ENCODE peak calls at places on chromosome 20, in eight cellular contexts. One of them, this sample, is unnamed.

GRCh38 chr20:23649242-23649641 is 11.5 kb upstream of the CST3 start:
- DNase-seq in PC-9: no peak
- DNase-seq in IMR-90: no peak
- DNase-seq in cardiac muscle cell: no peak
- DNase-seq in BJ: no peak
- DNase-seq in ovary: no peak
- DNase-seq in neural progenitor cell: no peak
- DNase-seq in left ventricle myocardium inferior: no peak
- DNase-seq in this sample: no peak

GRCh38 chr20:48921883-48922867 is 664 bp downstream of the ARFGEF2 start:
- DNase-seq in IMR-90: peak; percentile 34
- DNase-seq in ovary: no peak
- DNase-seq in BJ: no peak
- DNase-seq in cardiac muscle cell: no peak
- DNase-seq in neural progenitor cell: no peak
- DNase-seq in PC-9: peak; percentile 71
- DNase-seq in left ventricle myocardium inferior: peak; percentile 53
- DNase-seq in this sample: peak; percentile 82

GRCh38 chr20:50333856-50334255 is 143.2 kb downstream of the CEBPB start:
- DNase-seq in IMR-90: peak; percentile 92
- DNase-seq in ovary: peak; percentile 50
- DNase-seq in PC-9: peak; percentile 97
- DNase-seq in cardiac muscle cell: peak; percentile 78
- DNase-seq in BJ: peak; percentile 70
- DNase-seq in neural progenitor cell: no peak
- DNase-seq in left ventricle myocardium inferior: no peak
- DNase-seq in this sample: no peak

GRCh38 chr20:23626040-23626620 is 11.6 kb downstream of the CST3 start:
- DNase-seq in PC-9: peak; percentile 70
- DNase-seq in cardiac muscle cell: peak; percentile 34
- DNase-seq in IMR-90: no peak
- DNase-seq in left ventricle myocardium inferior: no peak
- DNase-seq in ovary: no peak
- DNase-seq in BJ: no peak
- DNase-seq in neural progenitor cell: no peak
- DNase-seq in this sample: no peak

GRCh38 chr20:5918856-5919633 is 31.3 kb downstream of the TRMT6 start:
- DNase-seq in BJ: no peak
- DNase-seq in PC-9: peak; percentile 50
- DNase-seq in ovary: no peak
- DNase-seq in cardiac muscle cell: peak; percentile 62
- DNase-seq in left ventricle myocardium inferior: no peak
- DNase-seq in neural progenitor cell: no peak
- DNase-seq in IMR-90: peak; percentile 44
- DNase-seq in this sample: no peak

GRCh38 chr20:38032585-38033329 is 499 bp downstream of the TTI1 start:
- DNase-seq in cardiac muscle cell: no peak
- DNase-seq in ovary: no peak
- DNase-seq in PC-9: no peak
- DNase-seq in left ventricle myocardium inferior: no peak
- DNase-seq in IMR-90: no peak
- DNase-seq in neural progenitor cell: peak; percentile 16
- DNase-seq in BJ: no peak
- DNase-seq in this sample: peak; percentile 45

GRCh38 chr20:15643713-15644112 is 929.5 kb downstream of the KIF16B start:
- DNase-seq in IMR-90: peak; percentile 10
- DNase-seq in PC-9: no peak
- DNase-seq in left ventricle myocardium inferior: no peak
- DNase-seq in neural progenitor cell: no peak
- DNase-seq in ovary: no peak
- DNase-seq in cardiac muscle cell: no peak
- DNase-seq in BJ: no peak
- DNase-seq in this sample: no peak

GRCh38 chr20:11143481-11143880 is 469.7 kb upstream of the JAG1 start:
- DNase-seq in BJ: no peak
- DNase-seq in cardiac muscle cell: peak; percentile 36
- DNase-seq in neural progenitor cell: no peak
- DNase-seq in IMR-90: peak; percentile 12
- DNase-seq in PC-9: no peak
- DNase-seq in left ventricle myocardium inferior: no peak
- DNase-seq in ovary: no peak
- DNase-seq in this sample: no peak

GRCh38 chr20:63121246-63121645 is 94.7 kb downstream of the YTHDF1 start:
- DNase-seq in cardiac muscle cell: no peak
- DNase-seq in left ventricle myocardium inferior: peak; percentile 6
- DNase-seq in IMR-90: no peak
- DNase-seq in neural progenitor cell: no peak
- DNase-seq in PC-9: no peak
- DNase-seq in BJ: no peak
- DNase-seq in ovary: no peak
- DNase-seq in this sample: peak; percentile 12

GRCh38 chr20:51854912-51855311 is 52.6 kb upstream of the SALL4 start:
- DNase-seq in ovary: no peak
- DNase-seq in neural progenitor cell: no peak
- DNase-seq in PC-9: peak; percentile 50
- DNase-seq in IMR-90: no peak
- DNase-seq in BJ: no peak
- DNase-seq in left ventricle myocardium inferior: no peak
- DNase-seq in cardiac muscle cell: peak; percentile 27
- DNase-seq in this sample: no peak

GRCh38 chr20:61056627-61057312 is 195.3 kb upstream of the CDH4 start:
- DNase-seq in left ventricle myocardium inferior: no peak
- DNase-seq in neural progenitor cell: no peak
- DNase-seq in BJ: no peak
- DNase-seq in ovary: no peak
- DNase-seq in IMR-90: no peak
- DNase-seq in PC-9: no peak
- DNase-seq in cardiac muscle cell: no peak
- DNase-seq in this sample: no peak

GRCh38 chr20:64100946-64101688 is 6.2 kb downstream of the NPBWR2 start:
- DNase-seq in IMR-90: no peak
- DNase-seq in ovary: no peak
- DNase-seq in BJ: no peak
- DNase-seq in cardiac muscle cell: no peak
- DNase-seq in PC-9: no peak
- DNase-seq in left ventricle myocardium inferior: no peak
- DNase-seq in neural progenitor cell: no peak
- DNase-seq in this sample: peak; percentile 22

GRCh38 chr20:49575551-49576060 is 7.7 kb upstream of the PTGIS start:
- DNase-seq in cardiac muscle cell: peak; percentile 52
- DNase-seq in PC-9: no peak
- DNase-seq in BJ: no peak
- DNase-seq in IMR-90: no peak
- DNase-seq in left ventricle myocardium inferior: no peak
- DNase-seq in neural progenitor cell: no peak
- DNase-seq in ovary: peak; percentile 52
- DNase-seq in this sample: peak; percentile 80

GRCh38 chr20:1809611-1810510 is 85.3 kb upstream of the SIRPA start:
- DNase-seq in left ventricle myocardium inferior: no peak
- DNase-seq in neural progenitor cell: no peak
- DNase-seq in IMR-90: peak; percentile 77
- DNase-seq in BJ: no peak
- DNase-seq in ovary: no peak
- DNase-seq in PC-9: peak; percentile 96
- DNase-seq in cardiac muscle cell: no peak
- DNase-seq in this sample: no peak

GRCh38 chr20:40769677-40770285 is 80.7 kb upstream of the MAFB start:
- DNase-seq in ovary: no peak
- DNase-seq in neural progenitor cell: no peak
- DNase-seq in IMR-90: no peak
- DNase-seq in left ventricle myocardium inferior: no peak
- DNase-seq in BJ: no peak
- DNase-seq in cardiac muscle cell: no peak
- DNase-seq in PC-9: no peak
- DNase-seq in this sample: no peak

GRCh38 chr20:11170025-11170424 is 496.2 kb upstream of the JAG1 start:
- DNase-seq in ovary: no peak
- DNase-seq in cardiac muscle cell: peak; percentile 69
- DNase-seq in PC-9: no peak
- DNase-seq in neural progenitor cell: no peak
- DNase-seq in left ventricle myocardium inferior: no peak
- DNase-seq in BJ: no peak
- DNase-seq in IMR-90: no peak
- DNase-seq in this sample: no peak

GRCh38 chr20:22663528-22664025 is 79.2 kb upstream of the FOXA2 start:
- DNase-seq in PC-9: no peak
- DNase-seq in left ventricle myocardium inferior: no peak
- DNase-seq in cardiac muscle cell: no peak
- DNase-seq in BJ: no peak
- DNase-seq in ovary: no peak
- DNase-seq in IMR-90: no peak
- DNase-seq in neural progenitor cell: no peak
- DNase-seq in this sample: no peak

GRCh38 chr20:47159166-47159565 is 197.3 kb downstream of the ZMYND8 start:
- DNase-seq in IMR-90: no peak
- DNase-seq in PC-9: no peak
- DNase-seq in ovary: no peak
- DNase-seq in BJ: no peak
- DNase-seq in neural progenitor cell: no peak
- DNase-seq in cardiac muscle cell: no peak
- DNase-seq in left ventricle myocardium inferior: no peak
- DNase-seq in this sample: no peak
- H3K4me3 ChIP-seq in IMR-90: no peak overlapping the region
- H3K4me3 ChIP-seq in PC-9: no peak overlapping the region
- H3K4me3 ChIP-seq in ovary: no peak overlapping the region
- H3K4me3 ChIP-seq in BJ: no peak overlapping the region
- H3K4me3 ChIP-seq in neural progenitor cell: no peak overlapping the region
- H3K4me3 ChIP-seq in cardiac muscle cell: no peak overlapping the region
- H3K4me3 ChIP-seq in left ventricle myocardium inferior: no peak overlapping the region
- H3K4me3 ChIP-seq in this sample: no peak overlapping the region

DNA sequence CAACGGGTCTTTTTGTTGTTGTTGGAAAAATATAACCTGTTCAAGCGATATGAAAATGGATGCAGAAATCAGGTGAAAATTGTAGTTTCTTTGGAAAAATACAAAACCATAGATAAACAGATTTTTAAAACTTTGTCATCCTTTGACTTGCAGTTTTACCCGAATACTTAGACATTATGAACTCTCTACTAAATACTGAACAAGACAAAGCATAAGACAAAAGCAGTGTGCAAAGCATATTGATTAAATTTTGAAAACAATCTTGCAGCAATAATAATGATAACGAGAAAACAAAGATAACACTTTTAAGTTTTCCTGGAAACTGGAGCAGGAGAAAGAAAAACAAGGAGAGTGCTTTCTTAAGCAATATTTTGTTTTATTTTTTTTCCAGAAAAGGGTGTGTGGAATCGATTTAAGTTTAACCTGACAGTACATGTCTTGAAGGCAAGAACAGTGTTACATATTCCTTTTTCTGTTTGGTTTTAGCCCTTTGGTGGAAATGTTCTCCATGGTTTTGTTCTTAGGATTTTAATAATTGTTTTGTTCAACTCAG is 1.3 kb upstream of the NKX2-4 start:
- DNase-seq in left ventricle myocardium inferior: no peak
- DNase-seq in BJ: no peak
- DNase-seq in ovary: no peak
- DNase-seq in IMR-90: no peak
- DNase-seq in neural progenitor cell: no peak
- DNase-seq in PC-9: no peak
- DNase-seq in cardiac muscle cell: no peak
- DNase-seq in this sample: no peak
- H3K27me3 ChIP-seq in left ventricle myocardium inferior: peaks cover 100% of the 10 kb centered on the region
- H3K27me3 ChIP-seq in BJ: peaks cover 20% of the 10 kb centered on the region
- H3K27me3 ChIP-seq in ovary: peaks cover 18% of the 10 kb centered on the region
- H3K27me3 ChIP-seq in IMR-90: peaks cover 67% of the 10 kb centered on the region
- H3K27me3 ChIP-seq in neural progenitor cell: peaks cover 100% of the 10 kb centered on the region
- H3K27me3 ChIP-seq in PC-9: peaks cover 4% of the 10 kb centered on the region
- H3K27me3 ChIP-seq in cardiac muscle cell: peaks cover 100% of the 10 kb centered on the region
- H3K27me3 ChIP-seq in this sample: peaks cover 5% of the 10 kb centered on the region

DNA sequence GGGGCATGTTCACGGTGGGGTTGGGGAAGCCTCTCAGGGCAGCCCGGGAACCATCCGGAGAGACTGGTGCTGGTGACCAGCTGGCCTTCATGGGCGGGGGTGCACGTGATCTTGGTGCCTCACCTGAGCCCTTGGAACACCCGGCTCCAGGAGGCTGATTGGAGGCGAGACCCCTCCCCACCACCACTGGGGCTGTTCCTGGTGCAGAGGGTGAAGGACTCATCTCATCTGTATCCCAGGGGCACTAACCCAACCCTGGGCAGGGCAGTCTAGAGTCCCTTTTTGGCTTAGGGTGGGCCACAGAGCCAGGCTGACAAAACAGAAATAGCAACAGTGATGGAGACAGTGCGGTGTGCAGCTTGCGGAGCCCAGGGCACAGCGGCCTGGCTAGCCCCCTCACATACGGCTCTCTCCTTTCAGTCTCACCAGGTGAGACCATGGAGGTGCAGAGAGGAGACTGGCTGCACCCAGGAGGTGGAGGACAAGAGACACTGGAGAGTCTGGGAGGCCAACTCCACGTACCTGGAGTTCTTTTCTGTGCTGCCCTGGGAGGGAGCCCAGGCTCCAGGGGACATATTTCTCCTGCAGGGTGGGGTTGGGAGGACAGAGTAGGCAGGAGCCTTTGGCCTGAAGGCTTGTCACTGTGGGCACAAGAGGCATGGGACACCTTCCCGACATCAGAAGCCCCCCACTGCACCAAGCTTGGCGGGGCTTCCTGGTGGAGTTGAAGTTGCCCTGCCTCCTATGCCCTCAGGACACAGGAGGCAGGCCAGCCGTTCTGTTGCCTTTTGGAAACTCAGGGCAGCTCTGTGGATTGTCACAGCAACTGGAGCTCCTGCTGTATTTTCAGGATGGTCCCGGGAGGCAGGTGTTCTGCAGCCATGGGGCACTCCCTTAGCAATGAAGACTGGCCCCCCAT is 106.0 kb downstream of the SYCP2 start:
- DNase-seq in PC-9: no peak
- DNase-seq in BJ: no peak
- DNase-seq in neural progenitor cell: no peak
- DNase-seq in ovary: no peak
- DNase-seq in IMR-90: no peak
- DNase-seq in left ventricle myocardium inferior: no peak
- DNase-seq in cardiac muscle cell: no peak
- DNase-seq in this sample: no peak
- H3K4me3 ChIP-seq in PC-9: no peak overlapping the region
- H3K4me3 ChIP-seq in BJ: no peak overlapping the region
- H3K4me3 ChIP-seq in neural progenitor cell: no peak overlapping the region
- H3K4me3 ChIP-seq in ovary: no peak overlapping the region
- H3K4me3 ChIP-seq in IMR-90: no peak overlapping the region
- H3K4me3 ChIP-seq in left ventricle myocardium inferior: no peak overlapping the region
- H3K4me3 ChIP-seq in cardiac muscle cell: no peak overlapping the region
- H3K4me3 ChIP-seq in this sample: no peak overlapping the region

DNA sequence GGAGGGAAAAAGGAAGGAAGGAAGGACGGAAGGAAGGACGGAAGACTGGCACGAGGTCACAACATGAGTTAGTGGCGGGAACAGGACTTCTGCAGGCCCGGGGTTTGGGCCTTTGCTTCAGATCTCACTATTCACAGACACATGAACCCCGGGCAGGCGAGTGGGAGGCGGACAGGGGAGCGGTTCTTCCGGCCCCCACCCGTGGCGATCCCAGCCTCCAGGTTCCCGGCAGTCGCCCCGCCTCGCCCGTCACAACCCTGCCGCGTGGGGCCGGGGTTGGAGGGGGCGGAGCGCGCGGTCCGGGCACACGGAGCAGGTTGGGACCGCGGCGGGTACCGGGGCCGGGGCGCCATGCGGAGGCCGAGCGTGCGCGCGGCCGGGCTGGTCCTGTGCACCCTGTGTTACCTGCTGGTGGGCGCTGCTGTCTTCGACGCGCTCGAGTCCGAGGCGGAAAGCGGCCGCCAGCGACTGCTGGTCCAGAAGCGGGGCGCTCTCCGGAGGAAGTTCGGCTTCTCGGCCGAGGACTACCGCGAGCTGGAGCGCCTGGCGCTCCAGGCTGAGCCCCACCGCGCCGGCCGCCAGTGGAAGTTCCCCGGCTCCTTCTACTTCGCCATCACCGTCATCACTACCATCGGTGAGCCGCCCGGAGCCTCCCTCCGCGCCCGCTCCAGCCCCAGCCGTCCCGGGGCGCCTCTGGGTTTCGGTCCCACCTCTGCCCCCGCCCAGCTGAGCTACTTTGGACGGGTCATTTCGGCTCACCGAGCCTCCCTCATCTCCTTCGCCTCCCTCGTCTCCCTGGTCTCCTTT is at the start of gene KCNK15:
- DNase-seq in neural progenitor cell: peak; percentile 68
- DNase-seq in ovary: peak; percentile 71
- DNase-seq in IMR-90: peak; percentile 17
- DNase-seq in left ventricle myocardium inferior: peak; percentile 55
- DNase-seq in BJ: no peak
- DNase-seq in cardiac muscle cell: peak; percentile 33
- DNase-seq in PC-9: no peak
- DNase-seq in this sample: peak; percentile 66
- H3K27me3 ChIP-seq in neural progenitor cell: peaks cover 86% of the 10 kb centered on the region
- H3K27me3 ChIP-seq in ovary: no peaks in the 10 kb centered on the region
- H3K27me3 ChIP-seq in IMR-90: peaks cover 84% of the 10 kb centered on the region
- H3K27me3 ChIP-seq in left ventricle myocardium inferior: peaks cover 23% of the 10 kb centered on the region
- H3K27me3 ChIP-seq in BJ: peaks cover 12% of the 10 kb centered on the region
- H3K27me3 ChIP-seq in cardiac muscle cell: peaks cover 33% of the 10 kb centered on the region
- H3K27me3 ChIP-seq in PC-9: peaks cover 42% of the 10 kb centered on the region
- H3K27me3 ChIP-seq in this sample: no peaks in the 10 kb centered on the region